ENCODE peak calls at places on chromosome 2, in five cellular contexts. H is naive thymus-derived CD4-positive, alpha-beta T cell; Y is activated naive CD8-positive, alpha-beta T cell treated with anti-CD3 and anti-CD28 coated beads, Interleukin-2, amount 10 ng/mL, durations not matched to agents 7 days and 5 days; I is T-helper 17 cell; L is Panc1. Z is an unnamed sample.

GRCh38 chr2:33573657-33574056 is 25.4 kb downstream of the FAM98A start:
- ATAC-seq in H (no peak), Y (no peak), I (no peak), L (no peak), Z (no peak)

GRCh38 chr2:226756131-226756530 is 43.5 kb downstream of the IRS1 start:
- ATAC-seq in H (no peak), Y (no peak), I (no peak), L (peak), Z (no peak)

GRCh38 chr2:133892352-133892913 is 324.2 kb upstream of the NCKAP5 start:
- ATAC-seq in H (no peak), Y (no peak), I (no peak), L (no peak), Z (no peak)

GRCh38 chr2:9665903-9666302 is 35.1 kb upstream of the YWHAQ start:
- ATAC-seq in H (no peak), Y (no peak), I (no peak), L (peak), Z (no peak)

GRCh38 chr2:96093528-96093927 is 22.8 kb downstream of the ADRA2B start:
- ATAC-seq in H (no peak), Y (no peak), I (no peak), L (no peak), Z (no peak)

GRCh38 chr2:174833737-174834136 is 69.5 kb upstream of the CHRNA1 start:
- ATAC-seq in H (no peak), Y (peak), I (no peak), L (no peak), Z (no peak)

GRCh38 chr2:138827426-138828054 is 47.4 kb upstream of the NXPH2 start:
- ATAC-seq in H (peak), Y (no peak), I (peak), L (peak), Z (no peak)

GRCh38 chr2:178522950-178523595 is 42.8 kb downstream of the PLEKHA3 start:
- ATAC-seq in H (peak), Y (peak), I (peak), L (peak), Z (peak)

GRCh38 chr2:108492364-108492763 is 41.9 kb upstream of the LIMS1 start:
- ATAC-seq in H (no peak), Y (no peak), I (no peak), L (no peak), Z (no peak)

GRCh38 chr2:60499651-60500300 is 53.7 kb downstream of the BCL11A start:
- ATAC-seq in H (no peak), Y (no peak), I (no peak), L (no peak), Z (peak)

GRCh38 chr2:235480614-235481013 is 13.2 kb upstream of the AGAP1 start:
- ATAC-seq in H (no peak), Y (no peak), I (no peak), L (no peak), Z (no peak)

GRCh38 chr2:102052367-102052764 is 60.6 kb downstream of the IL1R2 start:
- ATAC-seq in H (no peak), Y (no peak), I (no peak), L (no peak), Z (no peak)

GRCh38 chr2:209596275-209596674 is 172.4 kb downstream of the MAP2 start:
- ATAC-seq in H (no peak), Y (no peak), I (no peak), L (no peak), Z (no peak)

GRCh38 chr2:197952540-197953202 is 148.3 kb downstream of the PLCL1 start:
- ATAC-seq in H (no peak), Y (no peak), I (no peak), L (no peak), Z (no peak)

GRCh38 chr2:72198532-72199241 is 51.0 kb upstream of the CYP26B1 start:
- ATAC-seq in H (no peak), Y (no peak), I (no peak), L (no peak), Z (no peak)

GRCh38 chr2:42854207-42854818 is 61.9 kb upstream of the HAAO start:
- ATAC-seq in H (no peak), Y (no peak), I (no peak), L (no peak), Z (no peak)

GRCh38 chr2:203783496-203784203 is 77.2 kb downstream of the CD28 start:
- ATAC-seq in H (no peak), Y (no peak), I (no peak), L (no peak), Z (no peak)

GRCh38 chr2:56565143-56565542 is 381.4 kb downstream of the CCDC85A start:
- ATAC-seq in H (no peak), Y (no peak), I (no peak), L (no peak), Z (no peak)

GRCh38 chr2:127559454-127559853 is 24.0 kb downstream of the MYO7B start:
- ATAC-seq in H (no peak), Y (no peak), I (no peak), L (no peak), Z (no peak)

Z was measured in stimulated activated memory B cell treated with anti-CD40 and anti-IgM and Interleukin-4, amounts not matched to agents 10 μg/mL and 1 μg/mL and 100 μg/mL, for 72 hours.